ENCODE peak calls at places on chromosomes 1 and 21, in five cellular contexts. M, Q, N, L and K are unnamed samples.

GRCh38 chr1:16449666-16450065 is 9.1 kb downstream of the NECAP2 start:
- DNase-seq in M (no peak), Q (no peak), N (no peak), L (no peak), K (no peak)

GRCh38 chr1:118927421-118927820 is 60.7 kb downstream of the TBX15 start:
- DNase-seq in M (no peak), Q (no peak), N (no peak), L (no peak), K (no peak)

GRCh38 chr1:25549273-25550154 is 6.1 kb downstream of the LDLRAP1 start:
- DNase-seq in M (peak; percentile 74), Q (no peak), N (peak; percentile 81), L (no peak), K (no peak)

GRCh38 chr1:32924881-32925344 is 23.7 kb upstream of the TMEM54 start:
- DNase-seq in M (no peak), Q (no peak), N (no peak), L (peak; percentile 72), K (no peak)

GRCh38 chr21:35343046-35343816 is 294.1 kb upstream of the RUNX1 start:
- DNase-seq in M (no peak), Q (no peak), N (no peak), L (no peak), K (no peak)

GRCh38 chr21:36104306-36105300 is 30.3 kb upstream of the CBR3 start:
- DNase-seq in M (peak; percentile 28), Q (no peak), N (peak; percentile 33), L (peak; percentile 77), K (no peak)

GRCh38 chr1:151047925-151048644 is 534 bp downstream of the C1orf56 start:
- DNase-seq in M (peak; percentile 80), Q (peak; percentile 71), N (peak; percentile 82), L (peak; percentile 73), K (no peak)

GRCh38 chr1:232557096-232557495 is 72.8 kb downstream of the SIPA1L2 start:
- DNase-seq in M (no peak), Q (no peak), N (no peak), L (no peak), K (no peak)

GRCh38 chr1:11963622-11964021 is 16.6 kb upstream of the MFN2 start:
- DNase-seq in M (no peak), Q (no peak), N (no peak), L (no peak), K (no peak)

GRCh38 chr1:220879090-220879508 is at the start of gene HLX:
- DNase-seq in M (peak; percentile 93), Q (peak; percentile 36), N (peak; percentile 93), L (peak; percentile 38), K (no peak)

GRCh38 chr1:31699341-31699891 is 4.4 kb downstream of the COL16A1 start:
- DNase-seq in M (no peak), Q (no peak), N (no peak), L (no peak), K (no peak)

GRCh38 chr1:174800221-174800791 is 199.4 kb upstream of the CACYBP start:
- DNase-seq in M (no peak), Q (no peak), N (peak; percentile 10), L (peak; percentile 25), K (no peak)

GRCh38 chr1:78177708-78178270 is 132.0 kb downstream of the GIPC2 start:
- DNase-seq in M (no peak), Q (no peak), N (peak; percentile 31), L (no peak), K (no peak)

GRCh38 chr1:218444173-218444572 is 99.0 kb downstream of the TGFB2 start:
- DNase-seq in M (no peak), Q (no peak), N (no peak), L (no peak), K (no peak)